ENCODE peak calls at places on chromosome X, in five cellular contexts. One of them, this sample, is unnamed.
A peak's percentile ranks its signal among the peaks of the same experiment; 100 is the strongest.

GRCh38 chrX:117510453-117510852 is 606.2 kb downstream of the KLHL13 start:
- DNase-seq in NB4: peak; percentile 11
- DNase-seq in choroid plexus epithelial cell: no peak
- DNase-seq in OCI-LY7: no peak
- DNase-seq in cardiac muscle cell: peak; percentile 38
- DNase-seq in this sample: no peak

GRCh38 chrX:70554523-70554922 is 109.9 kb downstream of the DLG3 start:
- DNase-seq in OCI-LY7: no peak
- DNase-seq in choroid plexus epithelial cell: no peak
- DNase-seq in NB4: no peak
- DNase-seq in cardiac muscle cell: no peak
- DNase-seq in this sample: no peak

GRCh38 chrX:112147206-112147605 is 64.6 kb upstream of the TRPC5 start:
- DNase-seq in OCI-LY7: peak; percentile 2
- DNase-seq in choroid plexus epithelial cell: peak; percentile 0
- DNase-seq in cardiac muscle cell: peak; percentile 47
- DNase-seq in NB4: peak; percentile 32
- DNase-seq in this sample: no peak

GRCh38 chrX:48715066-48715465 is 18.5 kb downstream of the SUV39H1 start:
- DNase-seq in choroid plexus epithelial cell: peak; percentile 61
- DNase-seq in NB4: peak; percentile 18
- DNase-seq in OCI-LY7: no peak
- DNase-seq in cardiac muscle cell: no peak
- DNase-seq in this sample: no peak

GRCh38 chrX:41722816-41723215 is 1.2 kb upstream of the GPR82 start:
- DNase-seq in OCI-LY7: no peak
- DNase-seq in NB4: no peak
- DNase-seq in choroid plexus epithelial cell: peak; percentile 50
- DNase-seq in cardiac muscle cell: no peak
- DNase-seq in this sample: no peak

GRCh38 chrX:73855546-73855945 is 292.5 kb downstream of the CHIC1 start:
- DNase-seq in NB4: peak; percentile 68
- DNase-seq in choroid plexus epithelial cell: peak; percentile 72
- DNase-seq in cardiac muscle cell: peak; percentile 75
- DNase-seq in OCI-LY7: peak; percentile 60
- DNase-seq in this sample: peak; percentile 20

GRCh38 chrX:46770006-46770816 is 11.3 kb upstream of the SLC9A7 start:
- DNase-seq in choroid plexus epithelial cell: peak; percentile 75
- DNase-seq in OCI-LY7: no peak
- DNase-seq in NB4: no peak
- DNase-seq in cardiac muscle cell: no peak
- DNase-seq in this sample: no peak

GRCh38 chrX:112731793-112732192 is 52.1 kb upstream of the LHFPL1 start:
- DNase-seq in choroid plexus epithelial cell: peak; percentile 12
- DNase-seq in OCI-LY7: peak; percentile 18
- DNase-seq in cardiac muscle cell: no peak
- DNase-seq in NB4: peak; percentile 2
- DNase-seq in this sample: no peak

GRCh38 chrX:52284865-52285264 is 84.0 kb upstream of the XAGE2 start:
- DNase-seq in OCI-LY7: no peak
- DNase-seq in NB4: no peak
- DNase-seq in choroid plexus epithelial cell: no peak
- DNase-seq in cardiac muscle cell: no peak
- DNase-seq in this sample: no peak

GRCh38 chrX:69051901-69052300 is 113.4 kb downstream of the PJA1 start:
- DNase-seq in cardiac muscle cell: no peak
- DNase-seq in NB4: no peak
- DNase-seq in choroid plexus epithelial cell: no peak
- DNase-seq in OCI-LY7: no peak
- DNase-seq in this sample: no peak

GRCh38 chrX:30613736-30614135 is 36.2 kb upstream of the TASL start:
- DNase-seq in NB4: peak; percentile 84
- DNase-seq in OCI-LY7: no peak
- DNase-seq in choroid plexus epithelial cell: no peak
- DNase-seq in cardiac muscle cell: no peak
- DNase-seq in this sample: no peak

GRCh38 chrX:10507181-10507580 is 113.2 kb downstream of the MID1 start:
- DNase-seq in NB4: no peak
- DNase-seq in OCI-LY7: no peak
- DNase-seq in choroid plexus epithelial cell: peak; percentile 38
- DNase-seq in cardiac muscle cell: no peak
- DNase-seq in this sample: no peak

GRCh38 chrX:2183193-2183725 is 317.5 kb downstream of the DHRSX start:
- DNase-seq in cardiac muscle cell: no peak
- DNase-seq in choroid plexus epithelial cell: no peak
- DNase-seq in OCI-LY7: no peak
- DNase-seq in NB4: no peak
- DNase-seq in this sample: no peak

GRCh38 chrX:20149326-20149725 is 7.7 kb upstream of the EIF1AX start:
- DNase-seq in cardiac muscle cell: no peak
- DNase-seq in OCI-LY7: no peak
- DNase-seq in NB4: no peak
- DNase-seq in choroid plexus epithelial cell: no peak
- DNase-seq in this sample: no peak

GRCh38 chrX:13747836-13748235 is 13.3 kb downstream of the OFD1 start:
- DNase-seq in OCI-LY7: peak; percentile 46
- DNase-seq in NB4: peak; percentile 67
- DNase-seq in cardiac muscle cell: peak; percentile 60
- DNase-seq in choroid plexus epithelial cell: peak; percentile 84
- DNase-seq in this sample: peak; percentile 11

GRCh38 chrX:123920065-123920785 is 41.3 kb upstream of the STAG2 start:
- DNase-seq in cardiac muscle cell: no peak
- DNase-seq in OCI-LY7: no peak
- DNase-seq in choroid plexus epithelial cell: peak; percentile 79
- DNase-seq in NB4: no peak
- DNase-seq in this sample: peak; percentile 4

GRCh38 chrX:30904632-30905031 is 15.6 kb upstream of the TAB3 start:
- DNase-seq in NB4: no peak
- DNase-seq in OCI-LY7: no peak
- DNase-seq in choroid plexus epithelial cell: no peak
- DNase-seq in cardiac muscle cell: no peak
- DNase-seq in this sample: no peak

GRCh38 chrX:19811807-19812604 is 75.4 kb downstream of the SH3KBP1 start:
- DNase-seq in NB4: peak; percentile 92
- DNase-seq in choroid plexus epithelial cell: peak; percentile 89
- DNase-seq in OCI-LY7: peak; percentile 68
- DNase-seq in cardiac muscle cell: no peak
- DNase-seq in this sample: peak; percentile 48

GRCh38 chrX:106891762-106892161 is 11.4 kb downstream of the RIPPLY1 start:
- DNase-seq in OCI-LY7: no peak
- DNase-seq in cardiac muscle cell: no peak
- DNase-seq in choroid plexus epithelial cell: no peak
- DNase-seq in NB4: no peak
- DNase-seq in this sample: no peak

GRCh38 chrX:130172127-130172834 is 519 bp downstream of the RAB33A start:
- DNase-seq in OCI-LY7: no peak
- DNase-seq in choroid plexus epithelial cell: no peak
- DNase-seq in cardiac muscle cell: no peak
- DNase-seq in NB4: no peak
- DNase-seq in this sample: no peak

GRCh38 chrX:114162068-114162735 is 421.7 kb upstream of the HTR2C start:
- DNase-seq in OCI-LY7: no peak
- DNase-seq in cardiac muscle cell: peak; percentile 46
- DNase-seq in choroid plexus epithelial cell: no peak
- DNase-seq in NB4: peak; percentile 6
- DNase-seq in this sample: no peak

GRCh38 chrX:29215251-29215650 is 628.0 kb downstream of the IL1RAPL1 start:
- DNase-seq in cardiac muscle cell: no peak
- DNase-seq in OCI-LY7: no peak
- DNase-seq in NB4: no peak
- DNase-seq in choroid plexus epithelial cell: peak; percentile 17
- DNase-seq in this sample: no peak

GRCh38 chrX:23332101-23332887 is 2.4 kb upstream of the PTCHD1 start:
- DNase-seq in choroid plexus epithelial cell: no peak
- DNase-seq in OCI-LY7: no peak
- DNase-seq in NB4: no peak
- DNase-seq in cardiac muscle cell: peak; percentile 21
- DNase-seq in this sample: no peak

GRCh38 chrX:10415704-10416001 is 204.7 kb downstream of the MID1 start:
- DNase-seq in NB4: no peak
- DNase-seq in cardiac muscle cell: no peak
- DNase-seq in choroid plexus epithelial cell: peak; percentile 61
- DNase-seq in OCI-LY7: no peak
- DNase-seq in this sample: no peak

GRCh38 chrX:109974906-109975655 is 27.8 kb upstream of the TMEM164 start:
- DNase-seq in cardiac muscle cell: no peak
- DNase-seq in NB4: no peak
- DNase-seq in OCI-LY7: no peak
- DNase-seq in choroid plexus epithelial cell: peak; percentile 45
- DNase-seq in this sample: no peak

GRCh38 chrX:4547218-4547836 is 833.9 kb upstream of the PRKX start:
- DNase-seq in choroid plexus epithelial cell: peak; percentile 43
- DNase-seq in NB4: peak; percentile 51
- DNase-seq in cardiac muscle cell: peak; percentile 67
- DNase-seq in OCI-LY7: peak; percentile 46
- DNase-seq in this sample: no peak

GRCh38 chrX:368811-369562 is 17.7 kb downstream of the PPP2R3B start:
- DNase-seq in cardiac muscle cell: peak; percentile 85
- DNase-seq in NB4: peak; percentile 19
- DNase-seq in choroid plexus epithelial cell: peak; percentile 63
- DNase-seq in OCI-LY7: peak; percentile 79
- DNase-seq in this sample: no peak

GRCh38 chrX:23052324-23052723 is 52.6 kb downstream of the DDX53 start:
- DNase-seq in cardiac muscle cell: no peak
- DNase-seq in choroid plexus epithelial cell: no peak
- DNase-seq in NB4: no peak
- DNase-seq in OCI-LY7: no peak
- DNase-seq in this sample: no peak

GRCh38 chrX:53437211-53437610 is 3.0 kb upstream of the HSD17B10 start:
- DNase-seq in cardiac muscle cell: no peak
- DNase-seq in choroid plexus epithelial cell: no peak
- DNase-seq in OCI-LY7: no peak
- DNase-seq in NB4: no peak
- DNase-seq in this sample: no peak
- H3K4me3 ChIP-seq in cardiac muscle cell: no peak overlapping the region
- H3K4me3 ChIP-seq in choroid plexus epithelial cell: no peak overlapping the region
- H3K4me3 ChIP-seq in OCI-LY7: no peak overlapping the region
- H3K4me3 ChIP-seq in NB4: no peak overlapping the region
- H3K4me3 ChIP-seq in this sample: no peak overlapping the region

DNA sequence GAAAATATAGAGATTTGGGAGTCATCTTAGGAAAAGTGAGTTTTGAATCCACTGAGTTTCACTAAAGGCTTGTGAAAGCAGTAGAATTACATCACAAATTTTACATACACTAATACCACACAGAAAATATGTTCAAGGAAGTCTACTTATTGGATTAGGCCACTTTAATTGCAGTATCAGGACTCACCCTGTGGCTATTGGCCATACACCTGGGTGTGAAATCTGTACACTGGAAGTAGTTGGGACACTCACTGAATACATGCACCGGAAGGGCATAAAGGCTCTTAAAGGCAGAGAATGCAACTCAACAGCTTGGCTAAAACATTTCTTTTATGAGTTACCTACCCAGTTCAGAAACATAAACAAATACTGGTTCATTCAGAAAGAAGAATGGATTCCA is 19.8 kb downstream of the MAOB start:
- DNase-seq in NB4: no peak
- DNase-seq in choroid plexus epithelial cell: no peak
- DNase-seq in OCI-LY7: no peak
- DNase-seq in cardiac muscle cell: no peak
- DNase-seq in this sample: no peak
- TF ChIP-seq CTCF in NB4: no peak
- TF ChIP-seq CTCF in choroid plexus epithelial cell: no peak
- TF ChIP-seq CTCF in OCI-LY7: no peak
- TF ChIP-seq CTCF in cardiac muscle cell: no peak
- TF ChIP-seq CTCF in this sample: no peak

DNA sequence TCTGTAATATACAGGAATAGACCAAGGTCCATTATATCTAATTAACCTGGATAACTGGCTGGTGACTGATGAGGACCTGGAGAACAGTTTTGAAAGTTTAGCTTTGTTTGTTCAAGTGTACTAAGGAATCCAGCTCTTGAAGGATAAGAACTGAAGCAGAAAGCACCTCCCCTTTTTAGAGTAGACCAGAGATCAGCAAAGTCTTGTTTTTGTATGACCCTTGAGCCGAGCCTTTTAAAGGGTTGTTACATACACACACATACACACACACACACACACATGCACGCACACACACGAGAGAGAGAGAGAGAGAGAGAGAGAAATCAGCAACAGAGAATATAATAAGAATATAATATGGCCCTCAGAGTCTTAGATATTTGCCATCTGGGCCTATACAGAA is 13.0 kb downstream of the MOSPD2 start:
- DNase-seq in choroid plexus epithelial cell: no peak
- DNase-seq in OCI-LY7: no peak
- DNase-seq in cardiac muscle cell: no peak
- DNase-seq in NB4: no peak
- DNase-seq in this sample: no peak
- H3K4me3 ChIP-seq in choroid plexus epithelial cell: no peak overlapping the region
- H3K4me3 ChIP-seq in OCI-LY7: no peak overlapping the region
- H3K4me3 ChIP-seq in cardiac muscle cell: no peak overlapping the region
- H3K4me3 ChIP-seq in NB4: no peak overlapping the region
- H3K4me3 ChIP-seq in this sample: no peak overlapping the region

GRCh38 chrX:134144231-134144630 is 92.8 kb upstream of the CCDC160 start:
- DNase-seq in choroid plexus epithelial cell: peak; percentile 20
- DNase-seq in OCI-LY7: peak; percentile 21
- DNase-seq in cardiac muscle cell: peak; percentile 28
- DNase-seq in NB4: peak; percentile 25
- DNase-seq in this sample: no peak
- TF ChIP-seq CTCF in choroid plexus epithelial cell: peak; percentile 44
- TF ChIP-seq CTCF in OCI-LY7: peak; percentile 67
- TF ChIP-seq CTCF in cardiac muscle cell: peak; percentile 37
- TF ChIP-seq CTCF in NB4: peak; percentile 30
- TF ChIP-seq CTCF in this sample: peak; percentile 27

GRCh38 chrX:43631841-43632240 is 24.3 kb upstream of the MAOA start:
- DNase-seq in NB4: no peak
- DNase-seq in choroid plexus epithelial cell: peak; percentile 48
- DNase-seq in OCI-LY7: no peak
- DNase-seq in cardiac muscle cell: no peak
- DNase-seq in this sample: no peak
- H3K4me3 ChIP-seq in NB4: no peak overlapping the region
- H3K4me3 ChIP-seq in choroid plexus epithelial cell: no peak overlapping the region
- H3K4me3 ChIP-seq in OCI-LY7: no peak overlapping the region
- H3K4me3 ChIP-seq in cardiac muscle cell: no peak overlapping the region
- H3K4me3 ChIP-seq in this sample: no peak overlapping the region

GRCh38 chrX:37646254-37646653 is 39.3 kb upstream of the XK start:
- DNase-seq in choroid plexus epithelial cell: peak; percentile 3
- DNase-seq in cardiac muscle cell: no peak
- DNase-seq in NB4: peak; percentile 11
- DNase-seq in OCI-LY7: no peak
- DNase-seq in this sample: no peak
- TF ChIP-seq CTCF in choroid plexus epithelial cell: no peak
- TF ChIP-seq CTCF in cardiac muscle cell: no peak
- TF ChIP-seq CTCF in NB4: no peak
- TF ChIP-seq CTCF in OCI-LY7: peak; percentile 47
- TF ChIP-seq CTCF in this sample: no peak

DNA sequence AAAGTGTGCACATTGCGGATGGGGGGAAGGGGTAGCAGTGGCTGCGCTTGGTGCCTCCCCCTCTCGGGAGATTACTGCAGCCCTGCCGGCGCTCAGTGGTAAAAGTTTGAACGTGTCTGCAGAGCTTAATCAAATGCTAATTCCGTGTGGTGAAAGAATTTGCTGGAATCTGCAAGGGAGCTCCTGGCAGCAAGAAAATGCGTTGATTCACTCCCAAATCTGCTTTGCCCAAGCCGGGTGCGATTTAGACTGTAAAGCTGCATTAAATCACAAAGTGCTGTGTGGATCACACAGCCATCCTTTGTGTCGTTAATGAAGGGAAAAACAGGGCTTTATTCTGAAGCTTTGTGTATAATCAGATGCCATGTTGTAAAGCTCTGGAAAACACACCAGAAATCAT is 444.1 kb downstream of the BCOR start:
- DNase-seq in cardiac muscle cell: no peak
- DNase-seq in OCI-LY7: no peak
- DNase-seq in NB4: no peak
- DNase-seq in choroid plexus epithelial cell: no peak
- DNase-seq in this sample: no peak
- H3K4me3 ChIP-seq in cardiac muscle cell: no peak overlapping the region
- H3K4me3 ChIP-seq in OCI-LY7: no peak overlapping the region
- H3K4me3 ChIP-seq in NB4: no peak overlapping the region
- H3K4me3 ChIP-seq in choroid plexus epithelial cell: no peak overlapping the region
- H3K4me3 ChIP-seq in this sample: no peak overlapping the region

This sample was measured in HFF-Myc.